ENCODE peak calls at places on chromosome 19, in ten cellular contexts. S, C, X, K, N, E, O, V, R and H are unnamed samples.

GRCh38 chr19:46727757-46728156 is 10.8 kb upstream of the PRKD2 start:
- DNase-seq in S (no peak), C (no peak), X (no peak), K (no peak), N (no peak), E (no peak), O (no peak), V (no peak), R (no peak), H (no peak)

GRCh38 chr19:9061879-9062278 is 25.0 kb upstream of the OR1M1 start:
- DNase-seq in S (no peak), C (no peak), X (no peak), K (no peak), N (no peak), E (no peak), O (peak; percentile 64), V (no peak), R (no peak), H (no peak)

GRCh38 chr19:29393915-29394460 is 131.8 kb upstream of the VSTM2B start:
- DNase-seq in S (no peak), C (no peak), X (no peak), K (no peak), N (no peak), E (no peak), O (no peak), V (no peak), R (no peak), H (no peak)

GRCh38 chr19:1956143-1956537 is 15.2 kb downstream of the CSNK1G2 start:
- DNase-seq in S (no peak), C (no peak), X (no peak), K (no peak), N (no peak), E (no peak), O (no peak), V (no peak), R (no peak), H (no peak)

GRCh38 chr19:41527079-41527478 is 48.9 kb upstream of the CEACAM21 start:
- DNase-seq in S (no peak), C (no peak), X (no peak), K (no peak), N (no peak), E (no peak), O (no peak), V (no peak), R (no peak), H (no peak)

GRCh38 chr19:45455707-45456499 is 11.9 kb upstream of the FOSB start:
- DNase-seq in S (peak; percentile 48), C (peak; percentile 56), X (no peak), K (peak; percentile 72), N (peak; percentile 98), E (no peak), O (peak; percentile 99), V (peak; percentile 54), R (peak; percentile 97), H (peak; percentile 94)

GRCh38 chr19:10543420-10544241 is at the start of gene ATG4D:
- DNase-seq in S (peak; percentile 79), C (peak; percentile 98), X (no peak), K (peak; percentile 98), N (peak; percentile 62), E (peak; percentile 59), O (peak; percentile 82), V (peak; percentile 73), R (peak; percentile 95), H (peak; percentile 92)

GRCh38 chr19:6108721-6109633 is 1.3 kb downstream of the RFX2 start:
- DNase-seq in S (peak; percentile 29), C (no peak), X (no peak), K (no peak), N (peak; percentile 75), E (peak; percentile 37), O (peak; percentile 55), V (peak; percentile 44), R (peak; percentile 34), H (peak; percentile 74)

GRCh38 chr19:10037809-10038208 is 24.5 kb downstream of the RDH8 start:
- DNase-seq in S (no peak), C (no peak), X (no peak), K (no peak), N (no peak), E (no peak), O (no peak), V (no peak), R (peak; percentile 51), H (no peak)

GRCh38 chr19:850221-850978 is 1.7 kb upstream of the ELANE start:
- DNase-seq in S (peak; percentile 42), C (no peak), X (no peak), K (peak; percentile 88), N (no peak), E (peak; percentile 38), O (peak; percentile 86), V (no peak), R (peak; percentile 89), H (peak; percentile 90)

GRCh38 chr19:18832331-18833140 is 777 bp downstream of the UPF1 start:
- DNase-seq in S (peak; percentile 36), C (peak; percentile 31), X (no peak), K (peak; percentile 43), N (peak; percentile 66), E (no peak), O (peak; percentile 40), V (no peak), R (no peak), H (no peak)

GRCh38 chr19:50646074-50646807 is 3.0 kb upstream of the C19orf81 start:
- DNase-seq in S (no peak), C (no peak), X (no peak), K (no peak), N (peak; percentile 34), E (no peak), O (peak; percentile 83), V (no peak), R (no peak), H (no peak)

GRCh38 chr19:51565583-51565982 is 5.5 kb upstream of the ZNF175 start:
- DNase-seq in S (no peak), C (no peak), X (no peak), K (no peak), N (no peak), E (no peak), O (no peak), V (no peak), R (no peak), H (no peak)

GRCh38 chr19:51422053-51422448 is 4.6 kb upstream of the SIGLEC10 start:
- DNase-seq in S (peak; percentile 87), C (peak; percentile 89), X (no peak), K (peak; percentile 68), N (peak; percentile 83), E (peak; percentile 63), O (peak; percentile 80), V (peak; percentile 61), R (peak; percentile 85), H (peak; percentile 91)

GRCh38 chr19:53463263-53463662 is 4.3 kb upstream of the ZNF813 start:
- DNase-seq in S (no peak), C (no peak), X (no peak), K (no peak), N (peak; percentile 34), E (peak; percentile 81), O (peak; percentile 7), V (no peak), R (peak; percentile 17), H (peak; percentile 55)

GRCh38 chr19:5281588-5281987 is 59.0 kb downstream of the PTPRS start:
- DNase-seq in S (no peak), C (no peak), X (no peak), K (no peak), N (no peak), E (no peak), O (no peak), V (no peak), R (no peak), H (peak; percentile 57)

GRCh38 chr19:55173717-55174409 is 6.2 kb downstream of the SYT5 start:
- DNase-seq in S (no peak), C (peak; percentile 83), X (peak; percentile 93), K (peak; percentile 92), N (peak; percentile 64), E (peak; percentile 58), O (peak; percentile 88), V (no peak), R (peak; percentile 38), H (no peak)

GRCh38 chr19:17944301-17944700 is 11.5 kb downstream of the CCDC124 start:
- DNase-seq in S (no peak), C (no peak), X (no peak), K (peak; percentile 29), N (peak; percentile 51), E (no peak), O (peak; percentile 91), V (no peak), R (no peak), H (no peak)

GRCh38 chr19:45467456-45468158 is at the start of gene FOSB:
- DNase-seq in S (peak; percentile 97), C (peak; percentile 94), X (peak; percentile 81), K (peak; percentile 75), N (peak; percentile 96), E (peak; percentile 94), O (peak; percentile 90), V (peak; percentile 91), R (peak; percentile 96), H (peak; percentile 97)

GRCh38 chr19:35027851-35028599 is 2.2 kb upstream of the SCN1B start:
- DNase-seq in S (no peak), C (no peak), X (no peak), K (no peak), N (no peak), E (no peak), O (peak; percentile 50), V (no peak), R (no peak), H (no peak)

GRCh38 chr19:54172413-54172763 is 572 bp downstream of the TMC4 start:
- DNase-seq in S (no peak), C (no peak), X (no peak), K (no peak), N (no peak), E (no peak), O (no peak), V (no peak), R (no peak), H (no peak)

GRCh38 chr19:18408053-18408476 is 10.6 kb upstream of the LRRC25 start:
- DNase-seq in S (peak; percentile 90), C (peak; percentile 55), X (no peak), K (no peak), N (peak; percentile 64), E (no peak), O (no peak), V (no peak), R (peak; percentile 74), H (peak; percentile 75)

GRCh38 chr19:48120505-48120904 is 9.9 kb upstream of the PLA2G4C start:
- DNase-seq in S (no peak), C (no peak), X (no peak), K (no peak), N (no peak), E (no peak), O (no peak), V (no peak), R (no peak), H (no peak)

GRCh38 chr19:5141926-5142724 is 173.2 kb downstream of the KDM4B start:
- DNase-seq in S (no peak), C (no peak), X (no peak), K (no peak), N (no peak), E (no peak), O (no peak), V (no peak), R (no peak), H (no peak)

GRCh38 chr19:16207490-16208025 is 9.8 kb downstream of the AP1M1 start:
- DNase-seq in S (no peak), C (no peak), X (no peak), K (no peak), N (no peak), E (no peak), O (no peak), V (no peak), R (no peak), H (no peak)

GRCh38 chr19:39160523-39160861 is 34.9 kb downstream of the PAK4 start:
- DNase-seq in S (no peak), C (no peak), X (no peak), K (no peak), N (peak; percentile 32), E (no peak), O (peak; percentile 92), V (no peak), R (no peak), H (no peak)

GRCh38 chr19:34224996-34225658 is 29.2 kb upstream of the GARRE1 start:
- DNase-seq in S (no peak), C (no peak), X (no peak), K (no peak), N (no peak), E (no peak), O (no peak), V (no peak), R (no peak), H (no peak)